ENCODE peak calls at places on chromosomes 3 and 15, in six cellular contexts. L is HepG2, P is HCT116, G is IMR-90, A is SK-N-SH, S is K562. U is an unnamed sample.

GRCh38 chr3:194905696-194906095 is 220.0 kb downstream of the FAM43A start:
- DNase-seq in A (no peak), G (peak), S (no peak), P (no peak), L (no peak), U (no peak)

GRCh38 chr3:11096266-11097135 is 57.8 kb upstream of the HRH1 start:
- DNase-seq in L (no peak), P (peak), A (peak), G (peak), S (peak), U (peak)

GRCh38 chr3:100033814-100034490 is 80.3 kb downstream of the FILIP1L start:
- DNase-seq in L (peak), S (no peak), A (no peak), G (peak), P (no peak), U (no peak)

GRCh38 chr15:56948766-56949105 is 30.3 kb downstream of the TCF12 start:
- DNase-seq in S (no peak), A (no peak), P (no peak), L (no peak), G (peak), U (no peak)

GRCh38 chr3:54104084-54104483 is 18.3 kb upstream of the CACNA2D3 start:
- DNase-seq in A (no peak), G (no peak), P (no peak), L (no peak), S (no peak), U (no peak)

GRCh38 chr3:106294121-106294520 is 425.3 kb upstream of the CBLB start:
- DNase-seq in A (no peak), L (no peak), S (no peak), P (no peak), G (no peak), U (no peak)

GRCh38 chr3:95154775-95155174 is 1091.9 kb downstream of the NSUN3 start:
- DNase-seq in L (no peak), G (no peak), A (no peak), P (no peak), S (no peak), U (no peak)

GRCh38 chr3:40116478-40117162 is 192.9 kb upstream of the EIF1B start:
- DNase-seq in P (no peak), S (no peak), G (peak), A (no peak), L (no peak), U (no peak)

GRCh38 chr3:194588741-194589140 is 44.5 kb downstream of the TMEM44 start:
- DNase-seq in A (no peak), P (no peak), S (no peak), L (no peak), G (peak), U (no peak)

GRCh38 chr3:66396161-66396760 is 104.6 kb downstream of the LRIG1 start:
- DNase-seq in S (no peak), A (no peak), P (no peak), L (no peak), G (no peak), U (no peak)

GRCh38 chr3:78863294-78864203 is 904.2 kb downstream of the ROBO1 start:
- DNase-seq in L (no peak), P (no peak), G (no peak), A (no peak), S (no peak), U (no peak)

GRCh38 chr3:78368576-78369345 is 1328.9 kb downstream of the ROBO2 start:
- DNase-seq in S (no peak), A (no peak), G (no peak), L (peak), P (no peak), U (no peak)

GRCh38 chr3:134001251-134001650 is 28.5 kb downstream of the SLCO2A1 start:
- DNase-seq in G (no peak), P (no peak), L (no peak), A (no peak), S (no peak), U (no peak)

GRCh38 chr3:126479642-126480041 is 4.0 kb upstream of the ZXDC start:
- DNase-seq in S (no peak), P (no peak), A (no peak), L (no peak), G (no peak), U (no peak)

GRCh38 chr15:79978694-79979519 is 7.9 kb upstream of the BCL2A1 start:
- DNase-seq in S (no peak), A (no peak), G (peak), P (no peak), L (peak), U (no peak)

GRCh38 chr3:83048556-83048955 is 1287.1 kb upstream of the GBE1 start:
- DNase-seq in S (no peak), G (no peak), A (no peak), P (no peak), L (no peak), U (no peak)

DNA sequence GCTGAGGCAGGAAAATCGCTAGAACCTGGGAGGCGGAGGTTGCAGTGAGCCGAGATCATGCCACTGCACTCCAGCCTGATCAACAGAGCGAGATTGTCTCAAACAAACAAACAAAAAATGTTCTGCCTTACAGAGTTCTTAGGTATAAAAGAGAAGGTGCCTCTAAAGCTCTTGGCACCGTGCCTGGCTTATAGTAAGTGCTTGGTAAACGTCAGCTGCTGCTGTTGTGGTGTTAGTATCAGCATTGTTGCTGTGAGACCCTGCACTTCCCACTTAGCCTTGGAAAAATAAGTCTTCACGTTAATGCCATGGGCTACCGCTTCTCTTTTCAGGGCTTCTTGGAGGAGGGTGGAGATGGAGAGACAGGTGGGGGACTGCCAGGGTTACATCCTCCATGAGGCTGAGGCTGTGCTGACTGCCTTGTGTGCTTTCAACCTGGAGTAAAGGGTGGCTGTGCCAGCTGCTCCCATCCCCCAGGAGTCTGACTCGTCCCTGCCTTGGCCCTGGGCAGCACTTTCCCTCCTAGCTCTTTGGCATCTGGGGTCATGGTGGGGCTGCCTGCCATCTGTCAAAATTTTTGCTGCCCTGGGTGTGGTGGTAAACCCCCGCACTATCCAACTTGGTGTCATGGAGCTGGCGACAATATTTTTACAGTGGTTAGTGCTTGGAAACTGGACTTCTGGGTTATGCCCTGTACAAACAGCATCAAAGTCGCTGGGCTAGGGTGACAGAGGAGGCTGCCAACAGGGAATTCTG is 17.8 kb downstream of the FLNB start:
- DNase-seq in S (no peak), G (peak), L (peak), P (no peak), A (peak), U (no peak)
- TF ChIP-seq RAD21 in S (no peak), G (no peak), L (no peak), P (no peak), A (no peak), U (no peak)

DNA sequence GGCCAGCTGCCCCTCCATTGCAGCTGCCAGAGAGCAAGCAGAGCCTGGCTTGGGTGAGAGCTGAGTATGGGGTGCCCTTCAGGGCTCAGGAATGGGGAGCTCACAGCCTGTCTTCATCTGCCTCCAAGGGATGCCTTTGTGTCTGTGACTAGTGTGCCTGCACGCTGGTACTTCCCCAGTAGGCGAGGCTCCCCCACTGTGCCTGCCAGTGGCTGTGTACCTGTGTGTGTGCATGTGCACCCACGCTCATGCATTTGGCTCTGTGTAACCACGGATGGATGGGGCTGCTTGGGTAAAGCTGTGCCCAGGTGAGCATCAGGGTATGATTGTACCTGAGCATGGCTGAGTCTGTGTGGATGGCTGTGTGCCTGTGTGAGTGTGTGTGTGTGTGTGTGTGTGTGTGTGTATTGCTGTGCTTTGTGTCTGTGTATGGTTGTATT is 2.3 kb upstream of the GRM2 start:
- DNase-seq in S (no peak), A (no peak), L (no peak), P (no peak), G (no peak), U (no peak)
- TF ChIP-seq RAD21 in S (no peak), A (no peak), L (no peak), P (no peak), G (no peak), U (no peak)

DNA sequence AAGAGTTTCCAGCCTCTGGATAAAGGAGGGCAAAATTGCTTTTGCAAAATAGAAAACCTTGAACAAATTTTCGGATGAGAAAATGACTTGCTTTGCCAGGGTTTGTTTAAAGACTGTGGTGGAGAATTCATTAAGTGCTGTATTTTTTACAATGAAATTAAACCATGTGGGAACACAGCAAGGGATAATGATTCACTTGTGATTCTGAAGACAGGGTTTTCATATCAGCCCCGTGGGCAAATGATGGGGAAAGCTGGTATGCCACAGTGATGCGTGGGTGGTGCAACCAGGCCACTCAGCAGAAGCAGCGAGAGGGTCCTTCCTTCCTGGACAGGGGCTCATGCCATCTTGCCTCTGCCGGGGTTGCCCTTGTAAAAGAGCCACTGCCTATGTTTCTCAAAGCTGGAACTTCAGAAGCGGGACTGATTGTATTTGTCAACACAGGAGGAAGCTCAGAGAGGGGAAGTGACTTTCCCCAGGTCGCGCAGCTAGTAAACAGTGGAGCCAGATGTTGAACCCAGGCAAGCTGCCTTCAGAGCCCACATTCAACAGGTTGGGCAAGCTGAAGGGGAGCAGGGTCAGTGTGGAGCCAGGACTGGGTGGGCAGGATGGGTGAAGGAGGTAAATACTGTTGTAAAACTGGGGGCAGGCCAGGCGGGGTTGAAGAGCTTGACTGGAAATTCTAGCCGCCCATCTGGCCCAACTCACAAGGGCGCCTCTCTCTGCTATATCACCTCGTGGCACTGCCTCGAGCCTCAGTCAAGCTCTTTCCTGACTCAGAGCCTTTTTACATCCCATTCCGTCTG is 79.1 kb downstream of the TOP2B start:
- DNase-seq in L (no peak), A (no peak), P (no peak), S (no peak), G (peak), U (no peak)
- TF ChIP-seq RAD21 in L (no peak), A (no peak), P (no peak), S (no peak), G (no peak), U (no peak)

GRCh38 chr3:72185549-72186484 is 400.9 kb upstream of the PROK2 start:
- DNase-seq in P (no peak), G (peak), A (no peak), S (peak), L (peak), U (no peak)
- TF ChIP-seq RAD21 in P (no peak), G (no peak), A (no peak), S (peak), L (no peak), U (no peak)

GRCh38 chr3:114093596-114093995 is 37.1 kb downstream of the QTRT2 start:
- DNase-seq in S (peak), A (peak), G (peak), P (peak), L (no peak), U (peak)
- TF ChIP-seq RAD21 in S (no peak), A (no peak), G (no peak), P (no peak), L (no peak), U (no peak)

DNA sequence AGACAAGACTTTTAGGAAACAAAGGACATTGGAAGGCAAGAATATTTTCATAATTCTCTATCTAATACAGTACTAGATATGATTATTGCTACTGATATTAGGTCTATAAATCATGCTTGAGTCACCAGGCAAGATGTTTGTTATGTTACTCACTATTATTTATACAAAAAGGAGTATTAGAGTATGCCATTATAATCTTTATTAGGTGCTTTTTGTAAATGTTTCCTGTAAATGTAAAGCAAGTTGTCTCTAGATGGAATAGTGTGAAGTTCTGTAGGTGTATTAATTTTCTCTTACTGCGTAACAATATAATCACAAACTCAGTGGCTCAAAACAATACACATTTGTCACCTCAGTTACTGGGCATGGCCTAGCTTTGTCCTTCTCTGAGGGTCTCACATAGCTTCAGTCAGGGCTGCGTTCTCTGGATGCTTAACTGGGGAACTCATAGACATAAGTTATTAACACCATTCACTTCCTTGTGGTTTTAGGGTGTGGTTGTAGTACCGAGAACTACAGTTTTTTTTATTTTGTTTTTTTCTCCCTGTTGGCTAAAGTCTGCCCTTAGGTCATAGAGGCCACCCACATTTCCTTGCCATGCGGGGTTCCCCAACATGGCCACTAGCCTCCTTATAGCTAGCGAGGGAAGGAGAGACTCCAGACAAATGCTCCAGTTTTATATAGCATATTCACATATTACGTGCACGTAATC is 20.3 kb upstream of the MAP3K13 start:
- DNase-seq in G (no peak), S (peak), P (no peak), L (no peak), A (no peak), U (no peak)
- TF ChIP-seq RAD21 in G (no peak), S (no peak), P (no peak), L (no peak), A (no peak), U (no peak)

GRCh38 chr3:165254812-165255211 is 58.6 kb upstream of the SLITRK3 start:
- DNase-seq in P (peak), G (no peak), A (peak), S (no peak), L (peak), U (peak)
- TF ChIP-seq RAD21 in P (peak), G (no peak), A (peak), S (no peak), L (peak), U (peak)

DNA sequence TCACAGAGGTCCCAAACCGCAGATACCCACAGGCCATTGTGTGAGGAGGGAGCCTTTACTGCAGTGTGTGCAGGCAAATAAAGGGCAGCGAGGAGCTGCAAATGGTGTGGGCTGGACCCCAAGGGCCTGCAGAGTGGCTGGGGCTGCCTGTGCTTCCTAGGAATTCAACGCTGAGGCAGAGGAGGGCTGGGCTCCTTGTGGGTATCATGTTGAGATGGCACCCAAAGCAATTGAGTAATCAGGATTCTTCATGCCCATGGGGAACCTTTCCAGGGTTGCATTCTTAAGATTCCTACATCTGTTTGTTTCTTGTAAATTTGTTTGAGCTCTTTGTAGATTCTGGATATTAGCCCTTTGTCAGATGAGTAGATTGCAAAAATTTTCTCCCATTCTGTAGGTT is 85.4 kb upstream of the LIPC start:
- DNase-seq in P (no peak), A (no peak), S (no peak), L (no peak), G (no peak), U (no peak)
- TF ChIP-seq RAD21 in P (no peak), A (no peak), S (no peak), L (no peak), G (no peak), U (no peak)

DNA sequence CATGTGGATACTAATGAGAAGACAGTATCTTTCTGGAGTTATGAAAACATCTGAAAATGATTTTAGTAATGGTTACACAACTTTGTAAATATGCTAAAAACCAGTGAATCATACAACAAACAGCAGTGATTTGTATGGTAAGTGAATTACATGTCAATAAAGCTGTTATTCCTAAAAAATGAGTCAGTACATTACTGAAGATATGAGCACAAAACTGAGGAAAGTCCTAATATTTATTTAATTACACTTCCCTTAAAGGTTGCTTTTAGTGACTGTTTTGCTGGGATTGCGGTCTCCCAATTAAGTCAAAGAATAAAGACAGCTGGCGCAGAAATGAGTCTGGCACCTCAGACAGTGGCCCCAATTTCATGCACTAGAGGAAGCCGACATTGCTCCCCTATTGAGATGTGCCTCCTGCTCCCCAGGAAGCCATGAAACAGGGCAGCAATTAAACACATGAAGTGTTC is 50.9 kb upstream of the FSIP1 start:
- DNase-seq in A (no peak), G (peak), P (no peak), L (no peak), S (no peak), U (no peak)
- TF ChIP-seq RAD21 in A (no peak), G (no peak), P (no peak), L (no peak), S (no peak), U (no peak)

U was measured in A549.